ENCODE peak calls at places on chromosomes 2 and 18, in eight cellular contexts. I is dorsolateral prefrontal cortex, P is AG10803, O is fibroblast of the aortic adventitia, B is prostate gland, Q is GM06990, A is K562, D is esophagus squamous epithelium. Y is an unnamed sample.

GRCh38 chr2:179376881-179377280 is 112.2 kb upstream of the SESTD1 start:
- DNase-seq in I (no peak), P (peak), O (peak), B (no peak), Q (no peak), A (no peak), D (no peak), Y (no peak)

GRCh38 chr2:200274116-200275075 is 32.1 kb upstream of the SPATS2L start:
- DNase-seq in I (no peak), P (peak), O (no peak), B (no peak), Q (no peak), A (no peak), D (no peak), Y (no peak)

GRCh38 chr18:72866572-72866900 is 1.3 kb downstream of the NETO1 start:
- DNase-seq in I (no peak), P (no peak), O (no peak), B (no peak), Q (no peak), A (no peak), D (no peak), Y (no peak)

GRCh38 chr2:64760131-64760530 is 106.4 kb upstream of the SERTAD2 start:
- DNase-seq in I (no peak), P (no peak), O (no peak), B (no peak), Q (no peak), A (no peak), D (no peak), Y (no peak)

GRCh38 chr18:13589943-13590342 is 136.4 kb downstream of the FAM210A start:
- DNase-seq in I (no peak), P (no peak), O (no peak), B (no peak), Q (no peak), A (no peak), D (no peak), Y (no peak)

GRCh38 chr2:217160103-217160502 is 300.2 kb upstream of the TNP1 start:
- DNase-seq in I (no peak), P (no peak), O (no peak), B (no peak), Q (no peak), A (no peak), D (no peak), Y (no peak)

GRCh38 chr2:198143793-198144192 is 339.4 kb downstream of the PLCL1 start:
- DNase-seq in I (no peak), P (no peak), O (no peak), B (no peak), Q (no peak), A (no peak), D (no peak), Y (no peak)

GRCh38 chr2:233065954-233066470 is 5.9 kb downstream of the INPP5D start:
- DNase-seq in I (no peak), P (no peak), O (no peak), B (no peak), Q (no peak), A (no peak), D (no peak), Y (no peak)

GRCh38 chr2:65056990-65057375 is 767 bp downstream of the CEP68 start:
- DNase-seq in I (no peak), P (no peak), O (no peak), B (no peak), Q (no peak), A (no peak), D (no peak), Y (no peak)

GRCh38 chr2:127612111-127612822 is 33.7 kb upstream of the GPR17 start:
- DNase-seq in I (no peak), P (no peak), O (no peak), B (no peak), Q (no peak), A (no peak), D (no peak), Y (no peak)

GRCh38 chr2:226799211-226799975 is at the start of gene IRS1:
- DNase-seq in I (peak), P (peak), O (peak), B (peak), Q (peak), A (peak), D (no peak), Y (no peak)

GRCh38 chr2:113157108-113157896 is 16.5 kb upstream of the PSD4 start:
- DNase-seq in I (peak), P (no peak), O (no peak), B (peak), Q (peak), A (peak), D (no peak), Y (no peak)

GRCh38 chr18:48122376-48122775 is 191.9 kb upstream of the SMAD2 start:
- DNase-seq in I (no peak), P (no peak), O (no peak), B (no peak), Q (no peak), A (no peak), D (no peak), Y (no peak)

GRCh38 chr2:3848776-3849175 is 145.4 kb downstream of the DCDC2C start:
- DNase-seq in I (no peak), P (no peak), O (no peak), B (no peak), Q (no peak), A (no peak), D (no peak), Y (no peak)

GRCh38 chr2:39737661-39738060 is 41.4 kb downstream of the THUMPD2 start:
- DNase-seq in I (peak), P (peak), O (peak), B (no peak), Q (no peak), A (no peak), D (no peak), Y (no peak)

GRCh38 chr2:39741871-39742270 is 37.2 kb downstream of the THUMPD2 start:
- DNase-seq in I (no peak), P (peak), O (no peak), B (no peak), Q (no peak), A (no peak), D (no peak), Y (no peak)

GRCh38 chr2:39736593-39736992 is 42.5 kb downstream of the THUMPD2 start:
- DNase-seq in I (no peak), P (peak), O (peak), B (no peak), Q (no peak), A (no peak), D (no peak), Y (no peak)

GRCh38 chr2:39739386-39739785 is 39.7 kb downstream of the THUMPD2 start:
- DNase-seq in I (no peak), P (no peak), O (no peak), B (no peak), Q (no peak), A (no peak), D (no peak), Y (no peak)

GRCh38 chr2:39738941-39739340 is 40.1 kb downstream of the THUMPD2 start:
- DNase-seq in I (no peak), P (peak), O (no peak), B (no peak), Q (no peak), A (no peak), D (no peak), Y (no peak)
- H3K4me3 ChIP-seq in I (no peak), P (no peak), O (no peak), B (no peak), Q (no peak), A (no peak), D (no peak), Y (no peak)

DNA sequence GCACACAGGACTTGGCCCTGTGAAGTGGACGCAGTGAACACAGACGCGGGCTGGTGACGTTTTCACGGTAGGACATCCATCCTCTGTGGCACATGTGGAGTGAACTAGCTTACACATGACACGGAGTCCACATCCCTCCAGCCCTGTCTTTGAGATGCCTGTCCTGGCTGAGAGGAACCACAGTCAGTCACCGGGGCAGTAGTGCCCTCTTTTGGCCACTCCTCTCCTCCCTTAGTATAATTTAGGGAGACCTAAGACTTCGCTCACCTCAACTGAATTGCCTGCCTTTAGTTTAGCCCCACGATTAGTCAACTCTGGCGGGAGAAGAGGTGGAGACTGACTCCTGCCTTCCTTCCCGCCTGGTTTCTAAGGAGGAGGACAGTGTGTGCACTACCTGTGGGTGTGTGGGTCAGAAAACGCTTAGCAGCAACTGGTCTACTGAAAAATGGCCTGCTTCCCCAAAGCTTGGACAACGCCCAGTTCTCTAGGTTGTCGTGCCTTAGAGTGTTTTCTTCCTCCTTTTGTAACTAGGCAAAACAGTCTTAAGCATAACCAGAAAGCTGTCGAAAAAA is 70.6 kb downstream of the MBP start:
- DNase-seq in I (no peak), P (no peak), O (no peak), B (no peak), Q (no peak), A (peak), D (no peak), Y (no peak)
- TF ChIP-seq CTCF in I (peak), P (no peak), O (no peak), B (no peak), Q (peak), A (peak), D (no peak), Y (peak)

GRCh38 chr2:219059375-219059724 is 1.4 kb downstream of the IHH start:
- DNase-seq in I (no peak), P (no peak), O (no peak), B (no peak), Q (no peak), A (no peak), D (no peak), Y (no peak)
- H3K4me3 ChIP-seq in I (no peak), P (no peak), O (no peak), B (peak), Q (no peak), A (no peak), D (peak), Y (no peak)

GRCh38 chr18:37553633-37554398 is 11.8 kb downstream of the CELF4 start:
- DNase-seq in I (no peak), P (no peak), O (no peak), B (no peak), Q (no peak), A (peak), D (no peak), Y (no peak)
- TF ChIP-seq CTCF in I (peak), P (peak), O (no peak), B (no peak), Q (peak), A (peak), D (no peak), Y (peak)

DNA sequence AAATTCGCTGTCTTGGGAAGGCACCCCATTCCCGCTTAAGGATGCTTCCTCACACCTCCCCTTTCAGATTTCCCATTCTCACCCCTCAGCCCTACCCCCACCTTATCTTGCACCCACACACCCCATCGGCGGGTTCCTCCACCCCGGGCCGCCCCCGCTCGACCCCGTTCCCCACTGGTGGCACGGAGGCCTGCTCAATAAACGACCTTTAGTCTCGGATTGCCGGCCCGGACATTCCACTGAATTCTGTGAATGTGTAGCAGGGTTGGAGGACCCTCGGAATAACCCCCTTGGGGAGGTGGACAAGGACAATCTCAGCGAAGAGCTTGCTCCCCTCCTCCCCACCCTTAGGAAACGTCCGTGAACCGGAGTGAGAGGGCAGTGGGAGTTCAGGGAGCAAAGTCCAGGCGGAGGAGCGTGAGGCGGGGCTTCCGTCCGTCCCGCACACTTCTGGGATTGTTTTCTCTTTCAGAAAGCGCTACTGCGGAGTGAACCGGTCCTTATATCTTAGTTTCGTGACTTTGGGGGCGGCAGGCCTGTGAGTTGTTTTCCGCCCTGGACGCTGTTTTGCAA is 2.8 kb upstream of the LBX2 start:
- DNase-seq in I (no peak), P (no peak), O (no peak), B (no peak), Q (no peak), A (peak), D (no peak), Y (no peak)
- H3K4me3 ChIP-seq in I (no peak), P (peak), O (peak), B (peak), Q (peak), A (peak), D (peak), Y (peak)

GRCh38 chr18:54127759-54128378 is 96.6 kb downstream of the MBD2 start:
- DNase-seq in I (peak), P (peak), O (peak), B (no peak), Q (no peak), A (peak), D (no peak), Y (no peak)
- TF ChIP-seq CTCF in I (peak), P (peak), O (peak), B (peak), Q (peak), A (peak), D (no peak), Y (peak)

DNA sequence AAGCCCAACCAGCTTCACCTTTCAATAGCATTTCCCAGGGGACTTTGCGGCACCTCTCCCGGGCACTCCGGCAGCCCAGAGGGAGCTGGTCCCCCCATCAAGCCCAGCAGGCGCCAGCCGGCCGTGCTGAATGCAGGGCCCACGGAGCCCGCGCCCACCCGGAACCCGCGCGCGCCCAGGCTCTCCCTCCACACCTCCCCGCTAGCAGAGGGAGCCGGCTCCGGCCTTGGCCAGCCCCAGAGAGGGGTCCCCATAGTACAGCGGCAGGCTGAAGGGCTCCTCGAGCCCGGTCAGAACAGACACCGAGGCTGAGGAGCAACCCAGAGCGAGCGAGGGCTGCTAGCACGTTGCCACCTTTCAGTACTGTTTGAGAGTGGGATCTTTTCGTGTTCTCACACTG is 300.8 kb downstream of the DSEL start:
- DNase-seq in I (no peak), P (no peak), O (no peak), B (no peak), Q (no peak), A (no peak), D (no peak), Y (no peak)
- H3K4me3 ChIP-seq in I (no peak), P (no peak), O (no peak), B (no peak), Q (no peak), A (no peak), D (no peak), Y (no peak)

GRCh38 chr2:234816491-234816890 is 135.3 kb upstream of the SH3BP4 start:
- DNase-seq in I (no peak), P (no peak), O (no peak), B (no peak), Q (no peak), A (no peak), D (no peak), Y (no peak)

GRCh38 chr2:234821946-234822470 is 129.8 kb upstream of the SH3BP4 start:
- DNase-seq in I (no peak), P (peak), O (peak), B (no peak), Q (no peak), A (no peak), D (no peak), Y (no peak)

GRCh38 chr2:234816056-234816455 is 135.8 kb upstream of the SH3BP4 start:
- DNase-seq in I (no peak), P (no peak), O (no peak), B (no peak), Q (no peak), A (no peak), D (no peak), Y (no peak)

GRCh38 chr2:234823196-234823876 is 128.5 kb upstream of the SH3BP4 start:
- DNase-seq in I (no peak), P (peak), O (no peak), B (no peak), Q (no peak), A (no peak), D (no peak), Y (no peak)

DNA sequence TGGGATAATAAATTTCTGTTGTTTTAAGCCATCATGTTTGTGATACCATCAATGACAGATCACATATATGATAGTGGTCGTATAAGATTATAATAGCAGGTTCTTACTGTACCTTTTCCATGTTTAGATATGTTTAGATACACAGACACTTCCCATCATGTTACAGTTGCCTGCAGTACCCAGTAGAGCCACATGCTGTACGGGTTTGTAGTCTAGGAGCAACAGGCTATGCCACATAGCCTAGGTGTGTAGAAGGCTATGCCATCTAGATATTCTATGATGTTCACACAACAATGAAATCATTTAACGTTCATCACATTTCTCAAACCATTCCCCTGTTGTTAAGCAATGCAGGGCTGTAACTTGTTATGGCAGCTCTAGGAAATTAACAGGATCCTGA is 132.9 kb upstream of the SH3BP4 start:
- DNase-seq in I (no peak), P (no peak), O (no peak), B (no peak), Q (no peak), A (no peak), D (no peak), Y (no peak)
- TF ChIP-seq CTCF in I (no peak), P (peak), O (peak), B (no peak), Q (no peak), A (no peak), D (no peak), Y (peak)

GRCh38 chr2:67625178-67625577 is 228.0 kb downstream of the ETAA1 start:
- DNase-seq in I (no peak), P (peak), O (peak), B (no peak), Q (no peak), A (no peak), D (no peak), Y (no peak)
- H3K4me3 ChIP-seq in I (no peak), P (no peak), O (no peak), B (no peak), Q (no peak), A (no peak), D (no peak), Y (no peak)